ENCODE peak calls at places on chromosomes 6 and 20, in six cellular contexts. One of them, this sample, is unnamed.

GRCh38 chr20:56453347-56453746 is 15.1 kb upstream of the RTF2 start:
- DNase-seq in fibroblast of mammary gland: no peak
- DNase-seq in cardiac fibroblast: no peak
- DNase-seq in osteocyte: no peak
- DNase-seq in Peyer's patch: no peak
- DNase-seq in Calu3: no peak
- DNase-seq in this sample: no peak

GRCh38 chr6:36350681-36351091 is 14.0 kb upstream of the BNIP5 start:
- DNase-seq in Peyer's patch: no peak
- DNase-seq in cardiac fibroblast: peak; percentile 98
- DNase-seq in fibroblast of mammary gland: peak; percentile 69
- DNase-seq in osteocyte: no peak
- DNase-seq in Calu3: peak; percentile 34
- DNase-seq in this sample: no peak

GRCh38 chr20:50533061-50533460 is 22.9 kb downstream of the PTPN1 start:
- DNase-seq in fibroblast of mammary gland: peak; percentile 35
- DNase-seq in Peyer's patch: no peak
- DNase-seq in Calu3: no peak
- DNase-seq in osteocyte: no peak
- DNase-seq in cardiac fibroblast: no peak
- DNase-seq in this sample: no peak

GRCh38 chr20:46333136-46333991 is 25.1 kb upstream of the CDH22 start:
- DNase-seq in fibroblast of mammary gland: no peak
- DNase-seq in Peyer's patch: no peak
- DNase-seq in cardiac fibroblast: no peak
- DNase-seq in Calu3: no peak
- DNase-seq in osteocyte: no peak
- DNase-seq in this sample: no peak

GRCh38 chr6:36692220-36692619 is 5.4 kb upstream of the RAB44 start:
- DNase-seq in cardiac fibroblast: no peak
- DNase-seq in osteocyte: no peak
- DNase-seq in Peyer's patch: no peak
- DNase-seq in fibroblast of mammary gland: no peak
- DNase-seq in Calu3: no peak
- DNase-seq in this sample: no peak

GRCh38 chr6:41451515-41452163 is 94.5 kb upstream of the FOXP4 start:
- DNase-seq in osteocyte: no peak
- DNase-seq in fibroblast of mammary gland: peak; percentile 47
- DNase-seq in Peyer's patch: no peak
- DNase-seq in Calu3: no peak
- DNase-seq in cardiac fibroblast: peak; percentile 38
- DNase-seq in this sample: no peak

GRCh38 chr20:57672164-57672563 is 37.7 kb downstream of the PMEPA1 start:
- DNase-seq in Peyer's patch: no peak
- DNase-seq in fibroblast of mammary gland: peak; percentile 12
- DNase-seq in cardiac fibroblast: peak; percentile 30
- DNase-seq in Calu3: no peak
- DNase-seq in osteocyte: no peak
- DNase-seq in this sample: no peak

GRCh38 chr20:51451484-51451883 is 91.0 kb downstream of the NFATC2 start:
- DNase-seq in cardiac fibroblast: no peak
- DNase-seq in fibroblast of mammary gland: no peak
- DNase-seq in Calu3: no peak
- DNase-seq in osteocyte: no peak
- DNase-seq in Peyer's patch: no peak
- DNase-seq in this sample: no peak

GRCh38 chr20:58277578-58278344 is 31.8 kb upstream of the RAB22A start:
- DNase-seq in fibroblast of mammary gland: no peak
- DNase-seq in cardiac fibroblast: no peak
- DNase-seq in Peyer's patch: no peak
- DNase-seq in Calu3: no peak
- DNase-seq in osteocyte: no peak
- DNase-seq in this sample: no peak

GRCh38 chr6:45466686-45467085 is 89.0 kb upstream of the SUPT3H start:
- DNase-seq in osteocyte: no peak
- DNase-seq in Calu3: no peak
- DNase-seq in cardiac fibroblast: no peak
- DNase-seq in fibroblast of mammary gland: no peak
- DNase-seq in Peyer's patch: no peak
- DNase-seq in this sample: no peak

GRCh38 chr20:52965819-52966218 is 6.3 kb upstream of the TSHZ2 start:
- DNase-seq in Calu3: no peak
- DNase-seq in osteocyte: no peak
- DNase-seq in Peyer's patch: no peak
- DNase-seq in cardiac fibroblast: no peak
- DNase-seq in fibroblast of mammary gland: no peak
- DNase-seq in this sample: peak; percentile 91

GRCh38 chr6:5478380-5478779 is 217.1 kb downstream of the FARS2 start:
- DNase-seq in fibroblast of mammary gland: no peak
- DNase-seq in Calu3: no peak
- DNase-seq in osteocyte: no peak
- DNase-seq in Peyer's patch: no peak
- DNase-seq in cardiac fibroblast: no peak
- DNase-seq in this sample: no peak

GRCh38 chr6:71299541-71300470 is 11.2 kb downstream of the OGFRL1 start:
- DNase-seq in Calu3: no peak
- DNase-seq in Peyer's patch: no peak
- DNase-seq in cardiac fibroblast: no peak
- DNase-seq in fibroblast of mammary gland: peak; percentile 24
- DNase-seq in osteocyte: no peak
- DNase-seq in this sample: peak; percentile 87

GRCh38 chr6:133241088-133241900 is at the start of gene EYA4:
- DNase-seq in cardiac fibroblast: peak; percentile 26
- DNase-seq in Calu3: peak; percentile 69
- DNase-seq in fibroblast of mammary gland: peak; percentile 15
- DNase-seq in osteocyte: no peak
- DNase-seq in Peyer's patch: no peak
- DNase-seq in this sample: peak; percentile 27

GRCh38 chr6:40205801-40206200 is 271.5 kb upstream of the MOCS1 start:
- DNase-seq in Peyer's patch: no peak
- DNase-seq in Calu3: no peak
- DNase-seq in cardiac fibroblast: no peak
- DNase-seq in fibroblast of mammary gland: no peak
- DNase-seq in osteocyte: no peak
- DNase-seq in this sample: no peak

GRCh38 chr6:113381957-113382356 is 475.2 kb upstream of the MARCKS start:
- DNase-seq in fibroblast of mammary gland: peak; percentile 76
- DNase-seq in Peyer's patch: no peak
- DNase-seq in cardiac fibroblast: peak; percentile 91
- DNase-seq in osteocyte: no peak
- DNase-seq in Calu3: peak; percentile 25
- DNase-seq in this sample: peak; percentile 48

GRCh38 chr6:1495344-1495743 is 106.0 kb downstream of the FOXF2 start:
- DNase-seq in osteocyte: no peak
- DNase-seq in fibroblast of mammary gland: no peak
- DNase-seq in Peyer's patch: no peak
- DNase-seq in cardiac fibroblast: no peak
- DNase-seq in Calu3: no peak
- DNase-seq in this sample: no peak

GRCh38 chr6:91626935-91627334 is 1040.1 kb upstream of the MAP3K7 start:
- DNase-seq in fibroblast of mammary gland: no peak
- DNase-seq in osteocyte: no peak
- DNase-seq in Peyer's patch: no peak
- DNase-seq in cardiac fibroblast: no peak
- DNase-seq in Calu3: peak; percentile 7
- DNase-seq in this sample: peak; percentile 83

GRCh38 chr6:37676071-37676470 is 21.6 kb downstream of the MDGA1 start:
- DNase-seq in Peyer's patch: no peak
- DNase-seq in Calu3: no peak
- DNase-seq in cardiac fibroblast: no peak
- DNase-seq in osteocyte: no peak
- DNase-seq in fibroblast of mammary gland: no peak
- DNase-seq in this sample: no peak

GRCh38 chr6:156662025-156662445 is 115.1 kb upstream of the ARID1B start:
- DNase-seq in Calu3: peak; percentile 89
- DNase-seq in osteocyte: peak; percentile 93
- DNase-seq in cardiac fibroblast: peak; percentile 92
- DNase-seq in fibroblast of mammary gland: peak; percentile 83
- DNase-seq in Peyer's patch: peak; percentile 56
- DNase-seq in this sample: peak; percentile 51

GRCh38 chr6:154457046-154457713 is 53.3 kb downstream of the CNKSR3 start:
- DNase-seq in cardiac fibroblast: no peak
- DNase-seq in fibroblast of mammary gland: peak; percentile 47
- DNase-seq in Calu3: no peak
- DNase-seq in osteocyte: no peak
- DNase-seq in Peyer's patch: no peak
- DNase-seq in this sample: peak; percentile 85

GRCh38 chr6:170344631-170345576 is 38.3 kb downstream of the FAM120B start:
- DNase-seq in osteocyte: no peak
- DNase-seq in fibroblast of mammary gland: peak; percentile 73
- DNase-seq in Calu3: no peak
- DNase-seq in cardiac fibroblast: peak; percentile 80
- DNase-seq in Peyer's patch: no peak
- DNase-seq in this sample: peak; percentile 67

GRCh38 chr6:21808551-21809181 is 215.1 kb downstream of the SOX4 start:
- DNase-seq in osteocyte: no peak
- DNase-seq in Calu3: no peak
- DNase-seq in cardiac fibroblast: peak; percentile 65
- DNase-seq in fibroblast of mammary gland: peak; percentile 51
- DNase-seq in Peyer's patch: peak; percentile 58
- DNase-seq in this sample: no peak

GRCh38 chr20:39112196-39112743 is 150.1 kb downstream of the DHX35 start:
- DNase-seq in Peyer's patch: no peak
- DNase-seq in fibroblast of mammary gland: peak; percentile 45
- DNase-seq in cardiac fibroblast: peak; percentile 51
- DNase-seq in Calu3: peak; percentile 80
- DNase-seq in osteocyte: no peak
- DNase-seq in this sample: peak; percentile 48

GRCh38 chr6:398065-398464 is 6.5 kb downstream of the IRF4 start:
- DNase-seq in cardiac fibroblast: no peak
- DNase-seq in osteocyte: no peak
- DNase-seq in fibroblast of mammary gland: no peak
- DNase-seq in Peyer's patch: no peak
- DNase-seq in Calu3: no peak
- DNase-seq in this sample: no peak

GRCh38 chr6:125749864-125750691 is 646 bp downstream of the HEY2 start:
- DNase-seq in fibroblast of mammary gland: no peak
- DNase-seq in Peyer's patch: no peak
- DNase-seq in Calu3: no peak
- DNase-seq in osteocyte: no peak
- DNase-seq in cardiac fibroblast: no peak
- DNase-seq in this sample: no peak

GRCh38 chr6:146935489-146935888 is 268.7 kb upstream of the STXBP5 start:
- DNase-seq in osteocyte: no peak
- DNase-seq in Peyer's patch: no peak
- DNase-seq in cardiac fibroblast: no peak
- DNase-seq in fibroblast of mammary gland: no peak
- DNase-seq in Calu3: no peak
- DNase-seq in this sample: no peak

GRCh38 chr20:50406610-50407136 is 103.5 kb upstream of the PTPN1 start:
- DNase-seq in Calu3: no peak
- DNase-seq in fibroblast of mammary gland: no peak
- DNase-seq in osteocyte: no peak
- DNase-seq in cardiac fibroblast: no peak
- DNase-seq in Peyer's patch: no peak
- DNase-seq in this sample: peak; percentile 57

GRCh38 chr6:12348530-12349511 is 58.7 kb downstream of the EDN1 start:
- DNase-seq in cardiac fibroblast: peak; percentile 75
- DNase-seq in fibroblast of mammary gland: peak; percentile 65
- DNase-seq in Peyer's patch: no peak
- DNase-seq in Calu3: peak; percentile 61
- DNase-seq in osteocyte: no peak
- DNase-seq in this sample: peak; percentile 88

GRCh38 chr6:143060806-143061596 is at the start of gene AIG1:
- DNase-seq in cardiac fibroblast: no peak
- DNase-seq in Calu3: peak; percentile 74
- DNase-seq in fibroblast of mammary gland: no peak
- DNase-seq in Peyer's patch: peak; percentile 88
- DNase-seq in osteocyte: peak; percentile 88
- DNase-seq in this sample: no peak

GRCh38 chr6:46217671-46218131 is 46.9 kb upstream of the ENPP5 start:
- DNase-seq in Calu3: no peak
- DNase-seq in fibroblast of mammary gland: peak; percentile 93
- DNase-seq in osteocyte: no peak
- DNase-seq in cardiac fibroblast: peak; percentile 71
- DNase-seq in Peyer's patch: no peak
- DNase-seq in this sample: no peak

GRCh38 chr6:89413006-89413400 is 930 bp upstream of the RRAGD start:
- DNase-seq in Calu3: no peak
- DNase-seq in fibroblast of mammary gland: no peak
- DNase-seq in osteocyte: no peak
- DNase-seq in Peyer's patch: no peak
- DNase-seq in cardiac fibroblast: no peak
- DNase-seq in this sample: peak; percentile 39

GRCh38 chr6:121110733-121111132 is 223.5 kb downstream of the TBC1D32 start:
- DNase-seq in osteocyte: no peak
- DNase-seq in cardiac fibroblast: no peak
- DNase-seq in fibroblast of mammary gland: no peak
- DNase-seq in Calu3: no peak
- DNase-seq in Peyer's patch: no peak
- DNase-seq in this sample: no peak

GRCh38 chr6:121105461-121105860 is 228.8 kb downstream of the TBC1D32 start:
- DNase-seq in fibroblast of mammary gland: no peak
- DNase-seq in Peyer's patch: no peak
- DNase-seq in osteocyte: no peak
- DNase-seq in Calu3: no peak
- DNase-seq in cardiac fibroblast: no peak
- DNase-seq in this sample: no peak

GRCh38 chr6:121112358-121112757 is 221.9 kb downstream of the TBC1D32 start:
- DNase-seq in osteocyte: no peak
- DNase-seq in Peyer's patch: no peak
- DNase-seq in fibroblast of mammary gland: no peak
- DNase-seq in Calu3: no peak
- DNase-seq in cardiac fibroblast: no peak
- DNase-seq in this sample: no peak

GRCh38 chr6:121106962-121107361 is 227.3 kb downstream of the TBC1D32 start:
- DNase-seq in cardiac fibroblast: no peak
- DNase-seq in osteocyte: no peak
- DNase-seq in fibroblast of mammary gland: no peak
- DNase-seq in Peyer's patch: no peak
- DNase-seq in Calu3: no peak
- DNase-seq in this sample: no peak
- TF ChIP-seq CTCF in cardiac fibroblast: no peak
- TF ChIP-seq CTCF in osteocyte: no peak
- TF ChIP-seq CTCF in fibroblast of mammary gland: no peak
- TF ChIP-seq CTCF in Peyer's patch: no peak
- TF ChIP-seq CTCF in Calu3: no peak
- TF ChIP-seq CTCF in this sample: no peak

GRCh38 chr20:44471481-44471882 is 4.2 kb upstream of the TTPAL start:
- DNase-seq in Peyer's patch: no peak
- DNase-seq in cardiac fibroblast: peak; percentile 73
- DNase-seq in osteocyte: no peak
- DNase-seq in Calu3: peak; percentile 24
- DNase-seq in fibroblast of mammary gland: peak; percentile 93
- DNase-seq in this sample: peak; percentile 46
- TF ChIP-seq CTCF in Peyer's patch: peak; percentile 87
- TF ChIP-seq CTCF in cardiac fibroblast: peak; percentile 73
- TF ChIP-seq CTCF in osteocyte: peak; percentile 51
- TF ChIP-seq CTCF in Calu3: peak; percentile 37
- TF ChIP-seq CTCF in fibroblast of mammary gland: peak; percentile 96
- TF ChIP-seq CTCF in this sample: peak; percentile 61

GRCh38 chr6:53651764-53652401 is 13.7 kb downstream of the KLHL31 start:
- DNase-seq in osteocyte: peak; percentile 87
- DNase-seq in fibroblast of mammary gland: peak; percentile 48
- DNase-seq in cardiac fibroblast: peak; percentile 33
- DNase-seq in Peyer's patch: peak; percentile 93
- DNase-seq in Calu3: peak; percentile 89
- DNase-seq in this sample: peak; percentile 89
- TF ChIP-seq CTCF in osteocyte: peak; percentile 24
- TF ChIP-seq CTCF in fibroblast of mammary gland: no peak
- TF ChIP-seq CTCF in cardiac fibroblast: peak; percentile 12
- TF ChIP-seq CTCF in Peyer's patch: peak; percentile 67
- TF ChIP-seq CTCF in Calu3: no peak
- TF ChIP-seq CTCF in this sample: peak; percentile 29

GRCh38 chr6:136783495-136784270 is 8.6 kb downstream of the MAP3K5 start:
- DNase-seq in Calu3: no peak
- DNase-seq in cardiac fibroblast: no peak
- DNase-seq in osteocyte: no peak
- DNase-seq in Peyer's patch: no peak
- DNase-seq in fibroblast of mammary gland: no peak
- DNase-seq in this sample: no peak
- TF ChIP-seq CTCF in Calu3: no peak
- TF ChIP-seq CTCF in cardiac fibroblast: no peak
- TF ChIP-seq CTCF in osteocyte: no peak
- TF ChIP-seq CTCF in Peyer's patch: peak; percentile 12
- TF ChIP-seq CTCF in fibroblast of mammary gland: no peak
- TF ChIP-seq CTCF in this sample: no peak

This sample was measured in epithelial cell of esophagus.